ENCODE peak calls at places on chromosomes 6 and 20, in six cellular contexts. S, Y, M, A, H and O are unnamed samples.

GRCh38 chr6:5302220-5302946 is 41.1 kb downstream of the FARS2 start:
- DNase-seq in S (peak), Y (peak), M (no peak), A (no peak), H (no peak), O (no peak)

GRCh38 chr20:33983371-33983770 is 10.3 kb upstream of the RALY start:
- DNase-seq in S (no peak), Y (no peak), M (no peak), A (no peak), H (no peak), O (no peak)

GRCh38 chr6:53718597-53719460 is 53.3 kb upstream of the KLHL31 start:
- DNase-seq in S (peak), Y (no peak), M (peak), A (peak), H (peak), O (peak)

GRCh38 chr6:34565722-34566137 is 9.6 kb upstream of the SPDEF start:
- DNase-seq in S (no peak), Y (no peak), M (no peak), A (no peak), H (no peak), O (no peak)

GRCh38 chr20:5090191-5090590 is 29.6 kb downstream of the PCNA start:
- DNase-seq in S (no peak), Y (no peak), M (peak), A (peak), H (no peak), O (no peak)

GRCh38 chr6:42028234-42029061 is 21.9 kb upstream of the TAF8 start:
- DNase-seq in S (peak), Y (no peak), M (no peak), A (no peak), H (no peak), O (no peak)

GRCh38 chr6:158674342-158674969 is 24.6 kb downstream of the SYTL3 start:
- DNase-seq in S (no peak), Y (no peak), M (no peak), A (no peak), H (no peak), O (peak)

GRCh38 chr20:25223765-25224720 is 23.8 kb upstream of the PYGB start:
- DNase-seq in S (no peak), Y (no peak), M (no peak), A (no peak), H (no peak), O (no peak)

GRCh38 chr6:1865585-1865984 is 255.9 kb downstream of the FOXC1 start:
- DNase-seq in S (no peak), Y (no peak), M (no peak), A (no peak), H (peak), O (no peak)

GRCh38 chr6:140360651-140361050 is 986.2 kb upstream of the CITED2 start:
- DNase-seq in S (peak), Y (no peak), M (no peak), A (no peak), H (no peak), O (no peak)

GRCh38 chr6:131293472-131293911 is 158.2 kb downstream of the AKAP7 start:
- DNase-seq in S (no peak), Y (no peak), M (no peak), A (no peak), H (peak), O (no peak)

GRCh38 chr6:150201791-150202329 is 59.0 kb downstream of the PPP1R14C start:
- DNase-seq in S (no peak), Y (no peak), M (no peak), A (no peak), H (no peak), O (no peak)

GRCh38 chr20:57243480-57244220 is 22.8 kb downstream of the BMP7 start:
- DNase-seq in S (no peak), Y (no peak), M (no peak), A (no peak), H (no peak), O (no peak)

GRCh38 chr6:107845777-107846176 is 21.7 kb upstream of the SCML4 start:
- DNase-seq in S (no peak), Y (peak), M (no peak), A (no peak), H (no peak), O (no peak)

GRCh38 chr6:138011413-138011812 is 95.8 kb downstream of the PERP start:
- DNase-seq in S (no peak), Y (peak), M (no peak), A (no peak), H (no peak), O (no peak)

GRCh38 chr6:41191569-41191968 is 9.4 kb downstream of the TREML2 start:
- DNase-seq in S (no peak), Y (no peak), M (no peak), A (peak), H (no peak), O (no peak)

GRCh38 chr6:89944826-89945407 is 50.6 kb downstream of the GJA10 start:
- DNase-seq in S (peak), Y (no peak), M (no peak), A (no peak), H (peak), O (no peak)

GRCh38 chr6:166997768-166998255 is 1.4 kb upstream of the CEP43 start:
- DNase-seq in S (peak), Y (peak), M (no peak), A (peak), H (peak), O (peak)

GRCh38 chr6:72761767-72762166 is 139.9 kb downstream of the KCNQ5 start:
- DNase-seq in S (no peak), Y (no peak), M (no peak), A (no peak), H (no peak), O (no peak)

GRCh38 chr20:37364927-37365272 is 19.0 kb downstream of the SRC start:
- DNase-seq in S (no peak), Y (no peak), M (no peak), A (no peak), H (no peak), O (no peak)

GRCh38 chr20:24116611-24117010 is 128.0 kb upstream of the GGTLC1 start:
- DNase-seq in S (no peak), Y (no peak), M (no peak), A (no peak), H (no peak), O (no peak)

GRCh38 chr6:125507987-125508655 is 206.4 kb upstream of the HDDC2 start:
- DNase-seq in S (no peak), Y (no peak), M (peak), A (peak), H (peak), O (no peak)

GRCh38 chr6:34243901-34244884 is 4.6 kb downstream of the SMIM29 start:
- DNase-seq in S (peak), Y (no peak), M (peak), A (peak), H (peak), O (peak)

GRCh38 chr20:34322267-34323105 is 19.3 kb upstream of the AHCY start:
- DNase-seq in S (no peak), Y (no peak), M (no peak), A (no peak), H (no peak), O (no peak)

GRCh38 chr6:144582939-144583613 is 297.9 kb downstream of the UTRN start:
- DNase-seq in S (peak), Y (no peak), M (no peak), A (peak), H (no peak), O (no peak)

GRCh38 chr6:149425754-149426153 is 25.7 kb downstream of the SUMO4 start:
- DNase-seq in S (no peak), Y (peak), M (no peak), A (no peak), H (no peak), O (no peak)

GRCh38 chr20:54255157-54255556 is 47.3 kb downstream of the PFDN4 start:
- DNase-seq in S (peak), Y (no peak), M (no peak), A (no peak), H (no peak), O (no peak)

GRCh38 chr20:44610313-44610965 is 28.1 kb downstream of the PKIG start:
- DNase-seq in S (no peak), Y (no peak), M (no peak), A (no peak), H (no peak), O (peak)

GRCh38 chr20:63828545-63828944 is 2.5 kb downstream of the ZBTB46 start:
- DNase-seq in S (no peak), Y (no peak), M (no peak), A (no peak), H (no peak), O (no peak)
- TF ChIP-seq POLR2A in S (no peak), Y (no peak), M (no peak), A (no peak), H (no peak), O (no peak)

GRCh38 chr20:3407426-3408250 is at the start of gene DNAAF9:
- DNase-seq in S (peak), Y (peak), M (peak), A (peak), H (peak), O (peak)
- TF ChIP-seq POLR2A in S (peak), Y (peak), M (peak), A (peak), H (peak), O (no peak)

GRCh38 chr6:36755435-36756348 is 58.1 kb downstream of the RAB44 start:
- DNase-seq in S (peak), Y (no peak), M (no peak), A (peak), H (peak), O (no peak)
- TF ChIP-seq POLR2A in S (no peak), Y (no peak), M (no peak), A (no peak), H (no peak), O (no peak)

DNA sequence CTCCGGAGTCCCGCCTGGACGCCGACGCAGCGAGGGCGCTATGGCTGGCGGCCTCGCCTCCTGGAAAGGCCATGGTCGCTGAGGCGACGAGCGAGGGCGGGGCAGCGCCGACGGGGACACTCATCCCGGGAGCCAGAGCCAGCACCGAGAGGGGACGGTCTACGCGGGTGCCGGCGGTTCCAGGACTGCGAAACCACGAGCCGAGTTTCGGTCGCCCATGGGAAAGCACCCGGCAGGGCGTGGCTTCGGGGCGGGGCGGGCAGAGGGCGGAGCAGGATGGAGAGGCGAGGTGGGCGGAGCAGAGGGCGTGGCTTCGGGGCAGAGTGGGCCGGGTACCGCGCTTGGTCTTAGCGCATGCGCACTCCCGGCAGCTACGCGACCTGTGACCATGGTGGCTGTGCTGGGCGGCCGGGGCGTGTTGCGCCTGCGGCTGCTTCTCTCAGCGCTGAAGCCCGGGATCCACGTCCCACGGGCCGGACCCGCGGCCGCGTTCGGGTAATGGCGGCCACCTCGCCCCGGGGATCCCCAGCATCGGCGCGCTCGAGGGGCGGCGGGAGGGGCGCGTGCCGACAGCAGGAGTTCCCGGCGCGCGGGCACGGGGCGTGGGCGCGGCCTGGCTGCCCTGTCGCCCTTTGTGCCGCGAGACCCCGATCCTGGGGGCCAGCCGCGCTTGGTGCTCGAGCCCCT is at the start of gene BPHL:
- DNase-seq in S (peak), Y (peak), M (peak), A (peak), H (peak), O (peak)
- TF ChIP-seq POLR2A in S (peak), Y (no peak), M (peak), A (peak), H (peak), O (peak)

DNA sequence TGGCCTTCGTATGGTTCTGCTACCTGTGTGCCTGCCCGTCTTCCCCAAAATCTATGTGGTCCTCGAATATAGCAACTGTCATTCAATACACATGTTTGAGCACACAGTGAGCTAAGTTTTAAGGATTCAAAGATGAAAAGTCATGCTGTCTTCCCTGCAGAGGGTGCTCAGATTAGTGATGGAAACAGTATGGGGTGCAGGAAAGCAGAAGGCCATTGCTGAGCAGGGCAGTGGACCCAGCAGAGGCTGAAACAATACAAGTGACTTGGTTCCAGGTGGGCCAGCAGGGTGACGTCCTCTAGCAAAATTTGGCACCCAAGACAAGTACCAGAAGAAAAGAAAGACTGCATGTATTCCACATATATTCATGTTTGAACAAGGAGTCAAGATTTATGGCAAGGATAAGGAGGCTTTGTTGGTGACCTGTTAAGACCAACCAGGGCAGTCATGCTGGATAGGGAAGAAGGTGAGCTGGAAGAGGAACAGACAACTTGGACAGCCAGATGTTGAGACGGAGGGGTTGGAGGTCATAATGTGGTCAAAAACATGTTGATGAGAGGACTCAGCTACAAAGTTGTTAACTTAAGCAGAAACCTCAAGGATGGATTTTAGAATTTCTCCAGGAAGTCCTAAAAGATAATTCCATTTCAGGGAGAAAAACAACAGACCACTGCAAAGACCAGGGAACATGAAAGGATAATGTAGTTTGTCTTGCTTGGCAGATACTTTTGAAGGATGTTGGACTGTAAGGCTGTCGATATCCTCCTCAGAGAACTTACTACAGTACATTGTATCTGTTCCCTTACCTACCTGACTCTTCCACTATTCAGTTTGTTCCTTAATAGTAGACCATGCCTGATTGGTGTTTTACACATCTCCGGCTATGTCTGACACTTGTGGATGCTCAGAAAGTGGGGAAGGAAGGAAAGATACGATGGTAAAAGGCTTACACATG is 2.5 kb downstream of the HLA-DQA1 start:
- DNase-seq in S (no peak), Y (no peak), M (no peak), A (no peak), H (no peak), O (no peak)
- TF ChIP-seq POLR2A in S (no peak), Y (no peak), M (no peak), A (no peak), H (no peak), O (no peak)

GRCh38 chr6:31575335-31575901 is at the start of gene TNF:
- DNase-seq in S (no peak), Y (no peak), M (peak), A (peak), H (no peak), O (peak)
- TF ChIP-seq POLR2A in S (no peak), Y (no peak), M (peak), A (no peak), H (no peak), O (no peak)

DNA sequence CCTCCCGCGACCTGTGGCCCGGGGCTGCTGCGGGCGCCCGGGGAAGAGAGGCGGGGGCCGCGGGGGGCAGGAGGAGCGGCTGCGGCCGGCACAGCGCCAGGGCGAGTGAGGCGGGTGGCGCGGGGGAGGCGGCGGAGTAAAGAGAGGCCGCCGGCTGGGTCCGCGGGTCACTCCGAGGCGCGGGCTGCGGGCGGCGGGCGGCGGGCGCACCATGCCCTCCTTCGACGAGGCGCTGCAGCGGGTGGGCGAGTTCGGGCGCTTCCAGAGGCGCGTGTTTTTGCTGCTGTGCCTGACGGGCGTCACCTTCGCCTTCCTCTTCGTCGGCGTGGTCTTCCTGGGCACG is at the start of gene SLC22A3:
- DNase-seq in S (no peak), Y (no peak), M (no peak), A (no peak), H (no peak), O (no peak)
- TF ChIP-seq POLR2A in S (no peak), Y (no peak), M (no peak), A (peak), H (peak), O (no peak)

GRCh38 chr6:22892452-22892851 is 323.1 kb downstream of the HDGFL1 start:
- DNase-seq in S (peak), Y (no peak), M (peak), A (peak), H (no peak), O (no peak)
- TF ChIP-seq POLR2A in S (no peak), Y (no peak), M (no peak), A (no peak), H (no peak), O (no peak)

GRCh38 chr6:87939776-87940175 is 107.9 kb upstream of the SPACA1 start:
- DNase-seq in S (no peak), Y (peak), M (no peak), A (no peak), H (no peak), O (no peak)

GRCh38 chr6:87941556-87942358 is 105.9 kb upstream of the SPACA1 start:
- DNase-seq in S (no peak), Y (peak), M (no peak), A (no peak), H (no peak), O (no peak)

GRCh38 chr6:87943191-87943590 is 104.5 kb upstream of the SPACA1 start:
- DNase-seq in S (no peak), Y (peak), M (no peak), A (no peak), H (no peak), O (no peak)

GRCh38 chr6:87936065-87936464 is 111.6 kb upstream of the SPACA1 start:
- DNase-seq in S (no peak), Y (peak), M (no peak), A (no peak), H (peak), O (no peak)

GRCh38 chr6:87938287-87938686 is 109.4 kb upstream of the SPACA1 start:
- DNase-seq in S (no peak), Y (peak), M (no peak), A (no peak), H (no peak), O (no peak)
- TF ChIP-seq POLR2A in S (no peak), Y (no peak), M (no peak), A (no peak), H (no peak), O (no peak)

GRCh38 chr6:43516697-43517502 is at the start of the genes POLR1C and YIPF3:
- DNase-seq in S (peak), Y (peak), M (peak), A (peak), H (peak), O (peak)
- TF ChIP-seq POLR2A in S (peak), Y (no peak), M (peak), A (no peak), H (no peak), O (no peak)